ENCODE peak calls at places on chromosomes 3 and 15, in ten cellular contexts. V, S, B, Q, L, O, J, F, Z and H are unnamed samples.

GRCh38 chr3:33937628-33938027 is 139.2 kb downstream of the PDCD6IP start:
- DNase-seq in V (no peak), S (no peak), B (no peak), Q (no peak), L (no peak), O (no peak), J (no peak), F (no peak), Z (no peak), H (no peak)

GRCh38 chr3:156300373-156300772 is 180.0 kb downstream of the KCNAB1 start:
- DNase-seq in V (no peak), S (no peak), B (no peak), Q (no peak), L (no peak), O (no peak), J (no peak), F (no peak), Z (no peak), H (no peak)

GRCh38 chr3:157501863-157502262 is 1.4 kb downstream of the VEPH1 start:
- DNase-seq in V (no peak), S (no peak), B (no peak), Q (no peak), L (no peak), O (no peak), J (no peak), F (no peak), Z (no peak), H (no peak)

GRCh38 chr3:65904016-65904415 is 134.7 kb downstream of the MAGI1 start:
- DNase-seq in V (no peak), S (no peak), B (no peak), Q (no peak), L (no peak), O (no peak), J (no peak), F (no peak), Z (no peak), H (no peak)

GRCh38 chr15:95522533-95522932 is 808.0 kb upstream of the NR2F2 start:
- DNase-seq in V (no peak), S (no peak), B (no peak), Q (no peak), L (no peak), O (no peak), J (no peak), F (no peak), Z (no peak), H (peak; percentile 32)

GRCh38 chr3:30597131-30597768 is 9.2 kb upstream of the TGFBR2 start:
- DNase-seq in V (peak; percentile 52), S (no peak), B (no peak), Q (peak; percentile 97), L (peak; percentile 55), O (no peak), J (peak; percentile 77), F (no peak), Z (no peak), H (peak; percentile 78)

GRCh38 chr15:85702321-85703230 is 92.1 kb downstream of the KLHL25 start:
- DNase-seq in V (no peak), S (no peak), B (no peak), Q (no peak), L (no peak), O (no peak), J (no peak), F (no peak), Z (no peak), H (peak; percentile 87)

GRCh38 chr3:43307226-43307625 is 20.9 kb downstream of the SNRK start:
- DNase-seq in V (no peak), S (no peak), B (no peak), Q (no peak), L (no peak), O (no peak), J (no peak), F (no peak), Z (no peak), H (no peak)

GRCh38 chr15:65067645-65068416 is at the start of gene RASL12:
- DNase-seq in V (no peak), S (no peak), B (no peak), Q (no peak), L (no peak), O (no peak), J (no peak), F (no peak), Z (no peak), H (no peak)

GRCh38 chr3:46883252-46884185 is 6.0 kb downstream of the PTH1R start:
- DNase-seq in V (peak; percentile 29), S (no peak), B (no peak), Q (no peak), L (no peak), O (no peak), J (no peak), F (no peak), Z (no peak), H (no peak)

GRCh38 chr3:53890726-53891499 is 746 bp downstream of the SELENOK start:
- DNase-seq in V (peak; percentile 75), S (peak; percentile 15), B (peak; percentile 10), Q (peak; percentile 61), L (no peak), O (peak; percentile 6), J (no peak), F (no peak), Z (no peak), H (peak; percentile 59)

GRCh38 chr15:67063689-67064606 is 1.5 kb upstream of the SMAD3 start:
- DNase-seq in V (no peak), S (no peak), B (no peak), Q (peak; percentile 88), L (no peak), O (no peak), J (no peak), F (no peak), Z (no peak), H (no peak)

GRCh38 chr15:77634266-77634962 is 1.7 kb upstream of the LINGO1 start:
- DNase-seq in V (peak; percentile 81), S (peak; percentile 36), B (peak; percentile 18), Q (peak; percentile 63), L (no peak), O (peak; percentile 21), J (no peak), F (peak; percentile 9), Z (peak; percentile 37), H (peak; percentile 79)

GRCh38 chr15:87631775-87632174 is 624.8 kb downstream of the NTRK3 start:
- DNase-seq in V (no peak), S (no peak), B (no peak), Q (no peak), L (no peak), O (no peak), J (no peak), F (no peak), Z (no peak), H (no peak)

GRCh38 chr3:176755552-176755951 is 441.7 kb downstream of the TBL1XR1 start:
- DNase-seq in V (no peak), S (no peak), B (no peak), Q (no peak), L (no peak), O (no peak), J (no peak), F (no peak), Z (no peak), H (no peak)

GRCh38 chr15:65460948-65461347 is 38.2 kb upstream of the IGDCC4 start:
- DNase-seq in V (no peak), S (peak; percentile 20), B (no peak), Q (peak; percentile 9), L (no peak), O (peak; percentile 4), J (no peak), F (no peak), Z (no peak), H (no peak)

GRCh38 chr15:43553021-43553420 is 35.6 kb downstream of the MAP1A start:
- DNase-seq in V (no peak), S (no peak), B (no peak), Q (no peak), L (no peak), O (no peak), J (no peak), F (no peak), Z (no peak), H (no peak)

GRCh38 chr3:77039606-77040553 is at the start of gene ROBO2:
- DNase-seq in V (no peak), S (no peak), B (peak; percentile 41), Q (peak; percentile 55), L (no peak), O (no peak), J (peak; percentile 25), F (no peak), Z (peak; percentile 79), H (peak; percentile 10)

GRCh38 chr3:15204005-15204404 is 2.0 kb upstream of the CAPN7 start:
- DNase-seq in V (no peak), S (no peak), B (no peak), Q (no peak), L (no peak), O (no peak), J (no peak), F (no peak), Z (no peak), H (no peak)

GRCh38 chr3:195077611-195078540 is 193.1 kb downstream of the XXYLT1 start:
- DNase-seq in V (no peak), S (no peak), B (no peak), Q (no peak), L (no peak), O (no peak), J (no peak), F (no peak), Z (no peak), H (no peak)

GRCh38 chr3:160755776-160756304 is at the start of gene PPM1L:
- DNase-seq in V (peak; percentile 45), S (peak; percentile 25), B (no peak), Q (peak; percentile 69), L (no peak), O (peak; percentile 19), J (peak; percentile 24), F (peak; percentile 23), Z (peak; percentile 64), H (peak; percentile 53)

GRCh38 chr3:183188895-183189462 is 26.4 kb upstream of the LAMP3 start:
- DNase-seq in V (peak; percentile 32), S (no peak), B (no peak), Q (peak; percentile 21), L (no peak), O (no peak), J (no peak), F (no peak), Z (no peak), H (peak; percentile 70)

GRCh38 chr3:107644631-107645030 is 121.9 kb downstream of the BBX start:
- DNase-seq in V (no peak), S (no peak), B (no peak), Q (no peak), L (no peak), O (no peak), J (peak; percentile 20), F (no peak), Z (no peak), H (peak; percentile 43)

GRCh38 chr3:153273767-153274443 is 111.9 kb downstream of the RAP2B start:
- DNase-seq in V (no peak), S (no peak), B (no peak), Q (no peak), L (no peak), O (no peak), J (no peak), F (no peak), Z (no peak), H (no peak)

GRCh38 chr15:28096411-28096719 is 2.8 kb downstream of the OCA2 start:
- DNase-seq in V (no peak), S (no peak), B (no peak), Q (no peak), L (no peak), O (no peak), J (no peak), F (no peak), Z (no peak), H (no peak)

GRCh38 chr3:133854971-133855370 is 40.7 kb downstream of the RAB6B start:
- DNase-seq in V (no peak), S (no peak), B (no peak), Q (no peak), L (no peak), O (no peak), J (no peak), F (no peak), Z (no peak), H (no peak)

GRCh38 chr3:71069797-71070196 is 513.7 kb downstream of the FOXP1 start:
- DNase-seq in V (peak; percentile 81), S (peak; percentile 53), B (peak; percentile 80), Q (peak; percentile 68), L (no peak), O (no peak), J (no peak), F (peak; percentile 25), Z (no peak), H (peak; percentile 85)

GRCh38 chr3:170542704-170543103 is 43.2 kb downstream of the SLC7A14 start:
- DNase-seq in V (no peak), S (no peak), B (no peak), Q (no peak), L (no peak), O (no peak), J (no peak), F (no peak), Z (no peak), H (no peak)